ENCODE peak calls at places on chromosomes 11 and 22, in seven cellular contexts. L, X, I, K, C, U and Z are unnamed samples.

GRCh38 chr22:21652547-21653545 is 10.7 kb downstream of the SDF2L1 start:
- DNase-seq in C (peak; percentile 43), L (no peak), I (no peak), K (peak; percentile 90), U (no peak), X (no peak), Z (no peak)

GRCh38 chr11:83115551-83115950 is 41.4 kb upstream of the PCF11 start:
- DNase-seq in C (peak; percentile 19), U (no peak), I (no peak), X (no peak), L (no peak), K (no peak), Z (peak; percentile 49)

GRCh38 chr11:66388746-66389386 is 17.3 kb upstream of the SLC29A2 start:
- DNase-seq in L (no peak), U (peak; percentile 95), I (peak; percentile 73), K (peak; percentile 64), X (peak; percentile 83), C (peak; percentile 86), Z (peak; percentile 74)

GRCh38 chr11:69645801-69646492 is 5.0 kb downstream of the CCND1 start:
- DNase-seq in X (peak; percentile 36), I (no peak), C (no peak), K (no peak), L (no peak), U (no peak), Z (no peak)

GRCh38 chr11:124745270-124745834 is 5.6 kb downstream of the NRGN start:
- DNase-seq in U (no peak), C (no peak), K (no peak), X (peak; percentile 30), I (no peak), L (no peak), Z (no peak)

GRCh38 chr11:84865257-84865656 is 761.9 kb downstream of the DLG2 start:
- DNase-seq in I (no peak), U (no peak), C (no peak), L (no peak), K (no peak), X (no peak), Z (no peak)

GRCh38 chr22:44956835-44957234 is 53.0 kb downstream of the PHF21B start:
- DNase-seq in I (no peak), C (no peak), K (no peak), L (no peak), X (peak; percentile 71), U (no peak), Z (no peak)

GRCh38 chr11:94537051-94537600 is 6.6 kb upstream of the FUT4 start:
- DNase-seq in U (no peak), L (no peak), I (peak; percentile 77), K (no peak), X (no peak), C (no peak), Z (no peak)

GRCh38 chr11:109641549-109641948 is 219.6 kb downstream of the C11orf87 start:
- DNase-seq in U (no peak), L (no peak), K (peak; percentile 48), X (peak; percentile 49), I (peak; percentile 38), C (peak; percentile 74), Z (peak; percentile 57)

GRCh38 chr11:134126197-134126822 is 57.4 kb downstream of the JAM3 start:
- DNase-seq in C (peak; percentile 76), L (peak; percentile 33), I (peak; percentile 97), K (no peak), U (no peak), X (peak; percentile 61), Z (peak; percentile 99)

GRCh38 chr11:84396521-84396920 is 1110.4 kb upstream of the CCDC90B start:
- DNase-seq in L (no peak), K (no peak), U (no peak), X (no peak), I (no peak), C (peak; percentile 59), Z (no peak)

GRCh38 chr11:134586726-134587125 is 174.7 kb upstream of the B3GAT1 start:
- DNase-seq in C (no peak), X (peak; percentile 12), U (no peak), L (no peak), K (no peak), I (no peak), Z (no peak)

GRCh38 chr11:109729761-109730160 is 307.8 kb downstream of the C11orf87 start:
- DNase-seq in L (no peak), X (no peak), C (no peak), I (no peak), K (no peak), U (no peak), Z (no peak)

GRCh38 chr22:42960146-42960509 is 54.8 kb downstream of the PACSIN2 start:
- DNase-seq in C (no peak), I (peak; percentile 12), X (no peak), K (no peak), U (no peak), L (no peak), Z (no peak)

GRCh38 chr22:22866381-22867111 is 21.1 kb upstream of the IGLL5 start:
- DNase-seq in C (no peak), U (no peak), L (no peak), I (no peak), X (no peak), K (no peak), Z (no peak)

GRCh38 chr22:50518628-50519027 is 6.8 kb downstream of the SCO2 start:
- DNase-seq in L (no peak), U (no peak), C (no peak), K (no peak), X (no peak), I (no peak), Z (no peak)

GRCh38 chr11:73201249-73201648 is 16.8 kb upstream of the P2RY2 start:
- DNase-seq in I (peak; percentile 39), K (no peak), C (no peak), U (no peak), X (no peak), L (no peak), Z (peak; percentile 41)

GRCh38 chr22:22925795-22926358 is 38.3 kb downstream of the IGLL5 start:
- DNase-seq in C (no peak), L (no peak), I (no peak), X (no peak), K (no peak), U (no peak), Z (no peak)

GRCh38 chr22:17769013-17769715 is 5.1 kb downstream of the BID start:
- DNase-seq in U (no peak), X (no peak), C (no peak), I (no peak), K (no peak), L (no peak), Z (no peak)

GRCh38 chr11:48087974-48088681 is 107.8 kb downstream of the PTPRJ start:
- DNase-seq in C (no peak), K (no peak), U (no peak), I (no peak), L (no peak), X (no peak), Z (no peak)

GRCh38 chr11:68038718-68039525 is at the start of gene TCIRG1:
- DNase-seq in C (peak; percentile 89), I (peak; percentile 70), X (peak; percentile 90), K (peak; percentile 35), L (peak; percentile 47), U (peak; percentile 92), Z (peak; percentile 83)

GRCh38 chr11:67252831-67253239 is 13.4 kb upstream of the GRK2 start:
- DNase-seq in X (no peak), C (peak; percentile 79), U (no peak), I (peak; percentile 36), K (no peak), L (no peak), Z (peak; percentile 58)

GRCh38 chr11:35919244-35919643 is 24.6 kb upstream of the LDLRAD3 start:
- DNase-seq in C (peak; percentile 13), U (no peak), L (no peak), I (peak; percentile 12), X (no peak), K (peak; percentile 44), Z (no peak)

GRCh38 chr11:129790131-129790530 is 25.5 kb upstream of the TMEM45B start:
- DNase-seq in I (no peak), K (no peak), X (no peak), C (no peak), L (no peak), U (no peak), Z (no peak)

GRCh38 chr11:82007536-82007935 is 726.1 kb downstream of the FAM181B start:
- DNase-seq in C (no peak), L (no peak), K (no peak), U (no peak), I (no peak), X (no peak), Z (no peak)

GRCh38 chr11:70335511-70335910 is 62.8 kb upstream of the CTTN start:
- DNase-seq in I (no peak), X (no peak), U (no peak), L (no peak), K (no peak), C (no peak), Z (no peak)

GRCh38 chr22:47610281-47610680 is 847.8 kb downstream of the TBC1D22A start:
- DNase-seq in C (no peak), I (no peak), X (no peak), L (no peak), U (no peak), K (no peak), Z (no peak)

GRCh38 chr22:44037519-44038370 is 13.6 kb downstream of the PARVB start:
- DNase-seq in I (peak; percentile 97), C (peak; percentile 65), K (no peak), X (no peak), L (no peak), U (peak; percentile 64), Z (peak; percentile 92)

GRCh38 chr22:36563001-36563400 is 34.0 kb upstream of the EIF3D start:
- DNase-seq in L (no peak), K (no peak), I (no peak), U (no peak), C (no peak), X (no peak), Z (no peak)
- H3K9ac ChIP-seq in L (no peak overlapping the region), K (no peak overlapping the region), I (no peak overlapping the region), U (no peak overlapping the region), C (no peak overlapping the region), X (no peak overlapping the region), Z (no peak overlapping the region)

GRCh38 chr11:64320556-64320955 is 2.6 kb downstream of the PRDX5 start:
- DNase-seq in X (no peak), L (no peak), C (no peak), K (no peak), I (no peak), U (no peak), Z (no peak)
- H3K4ac ChIP-seq in X (no peak overlapping the region), L (no peak overlapping the region), C (no peak overlapping the region), K (no peak overlapping the region), I (no peak overlapping the region), U (no peak overlapping the region), Z (no peak overlapping the region)

GRCh38 chr11:3193373-3194015 is 25.1 kb downstream of the MRGPRG start:
- DNase-seq in I (no peak), C (no peak), L (no peak), X (no peak), U (no peak), K (no peak), Z (no peak)
- H3K9ac ChIP-seq in I (no peak overlapping the region), C (no peak overlapping the region), L (no peak overlapping the region), X (no peak overlapping the region), U (no peak overlapping the region), K (no peak overlapping the region), Z (no peak overlapping the region)

GRCh38 chr22:31477329-31477728 is 12.3 kb downstream of the EIF4ENIF1 start:
- DNase-seq in C (no peak), X (no peak), I (no peak), U (no peak), L (no peak), K (no peak), Z (no peak)

GRCh38 chr22:31475778-31476177 is 13.9 kb downstream of the EIF4ENIF1 start:
- DNase-seq in K (no peak), C (no peak), X (no peak), L (no peak), U (no peak), I (no peak), Z (no peak)

GRCh38 chr22:31474743-31475142 is 14.9 kb downstream of the EIF4ENIF1 start:
- DNase-seq in I (peak; percentile 89), X (no peak), L (no peak), C (no peak), K (no peak), U (no peak), Z (peak; percentile 35)
- H3K4ac ChIP-seq in I (no peak overlapping the region), X (no peak overlapping the region), L (no peak overlapping the region), C (no peak overlapping the region), K (no peak overlapping the region), U (no peak overlapping the region), Z (no peak overlapping the region)